ENCODE peak calls at places on chromosomes 7 and 10, in five cellular contexts. E is left cardiac atrium, M is GM23338, V is AG09309, G is Caki2. U is an unnamed sample.

GRCh38 chr7:66047426-66047825 is 28.2 kb upstream of the ASL start:
- DNase-seq in E (no peak), M (no peak), V (peak), G (peak), U (no peak)

GRCh38 chr10:1149793-1150637 is 93.8 kb downstream of the WDR37 start:
- DNase-seq in E (peak), M (no peak), V (no peak), G (no peak), U (no peak)

GRCh38 chr10:52778511-52779392 is 6.2 kb upstream of the MBL2 start:
- DNase-seq in E (no peak), M (peak), V (no peak), G (no peak), U (no peak)

GRCh38 chr10:31908157-31908556 is 20.5 kb downstream of the ARHGAP12 start:
- DNase-seq in E (no peak), M (no peak), V (no peak), G (no peak), U (no peak)

GRCh38 chr7:80611779-80612178 is 26.7 kb upstream of the CD36 start:
- DNase-seq in E (peak), M (no peak), V (peak), G (peak), U (no peak)

GRCh38 chr7:158487546-158488224 is 99.9 kb downstream of the PTPRN2 start:
- DNase-seq in E (no peak), M (no peak), V (no peak), G (no peak), U (no peak)

GRCh38 chr7:41139789-41140188 is 563.1 kb downstream of the INHBA start:
- DNase-seq in E (no peak), M (no peak), V (no peak), G (no peak), U (no peak)

GRCh38 chr10:6755891-6756460 is 175.9 kb upstream of the PRKCQ start:
- DNase-seq in E (no peak), M (no peak), V (no peak), G (no peak), U (no peak)

GRCh38 chr10:124293641-124294449 is 124.9 kb downstream of the OAT start:
- DNase-seq in E (no peak), M (no peak), V (no peak), G (no peak), U (no peak)

GRCh38 chr7:98106647-98107312 is at the start of gene LMTK2:
- DNase-seq in E (peak), M (peak), V (peak), G (peak), U (peak)

GRCh38 chr10:43218206-43218950 is 48.5 kb downstream of the RASGEF1A start:
- DNase-seq in E (no peak), M (no peak), V (peak), G (no peak), U (peak)

GRCh38 chr7:116227678-116228239 is 17.4 kb downstream of the TES start:
- DNase-seq in E (no peak), M (no peak), V (peak), G (no peak), U (no peak)

GRCh38 chr10:46992794-46993552 is 81.7 kb downstream of the PTPN20 start:
- DNase-seq in E (peak), M (peak), V (peak), G (peak), U (peak)